ENCODE peak calls at places on chromosomes 5 and 9, in eight cellular contexts. A, H, Z, J, N, R, W and C are unnamed samples.

GRCh38 chr5:3384531-3384930 is 211.1 kb upstream of the IRX1 start:
- DNase-seq in R (no peak), W (no peak), A (no peak), J (no peak), H (no peak), N (no peak), Z (no peak), C (no peak)

GRCh38 chr9:113989781-113990569 is 88.1 kb downstream of the AMBP start:
- DNase-seq in R (no peak), N (no peak), Z (no peak), H (no peak), J (no peak), A (no peak), W (no peak), C (no peak)

GRCh38 chr5:91787718-91788117 is 404.6 kb upstream of the ARRDC3 start:
- DNase-seq in N (no peak), A (peak), R (no peak), H (peak), Z (no peak), W (no peak), J (no peak), C (no peak)

GRCh38 chr5:133397986-133398645 is 214.2 kb downstream of the FSTL4 start:
- DNase-seq in Z (no peak), A (no peak), R (no peak), N (no peak), W (no peak), J (no peak), H (no peak), C (no peak)

GRCh38 chr9:123353984-123354591 is 1.9 kb upstream of the CRB2 start:
- DNase-seq in H (peak), W (no peak), R (peak), A (peak), N (no peak), J (peak), Z (no peak), C (no peak)

GRCh38 chr9:31253800-31254762 is 1130.4 kb upstream of the ACO1 start:
- DNase-seq in A (no peak), N (no peak), J (no peak), Z (no peak), W (no peak), H (no peak), R (no peak), C (no peak)

GRCh38 chr9:26695010-26695601 is 197.5 kb downstream of the CAAP1 start:
- DNase-seq in J (no peak), Z (no peak), W (no peak), N (no peak), R (no peak), H (no peak), A (no peak), C (no peak)

GRCh38 chr9:87667164-87667738 is 58.7 kb upstream of the CTSL start:
- DNase-seq in Z (no peak), H (peak), J (no peak), A (peak), N (no peak), R (no peak), W (no peak), C (no peak)

GRCh38 chr9:26802921-26803320 is 89.7 kb downstream of the CAAP1 start:
- DNase-seq in J (no peak), H (no peak), N (no peak), A (no peak), Z (no peak), W (no peak), R (no peak), C (no peak)

GRCh38 chr9:131657456-131657855 is 82.4 kb downstream of the RAPGEF1 start:
- DNase-seq in A (no peak), R (no peak), N (no peak), H (no peak), Z (no peak), W (no peak), J (no peak), C (no peak)